ENCODE peak calls at places on chromosome 1, in nine cellular contexts. M is uterus, C is lower leg skin, I is heart left ventricle, D is upper lobe of left lung, U is spleen, R is H1, T is body of pancreas, G is NB4. Q is an unnamed sample.

GRCh38 chr1:181095763-181096184 is 7.3 kb downstream of the IER5 start:
- DNase-seq in M (no peak), C (no peak), I (no peak), D (no peak), U (no peak), R (no peak), T (no peak), G (no peak), Q (no peak)

GRCh38 chr1:8351693-8352470 is 34.0 kb downstream of the SLC45A1 start:
- DNase-seq in M (peak), C (no peak), I (no peak), D (no peak), U (no peak), R (peak), T (no peak), G (peak), Q (peak)

GRCh38 chr1:20644416-20644815 is 11.2 kb downstream of the PINK1 start:
- DNase-seq in M (no peak), C (no peak), I (no peak), D (no peak), U (no peak), R (no peak), T (no peak), G (no peak), Q (no peak)

GRCh38 chr1:47066931-47067330 is at the start of gene CYP4Z1:
- DNase-seq in M (no peak), C (no peak), I (no peak), D (no peak), U (no peak), R (no peak), T (no peak), G (no peak), Q (no peak)

GRCh38 chr1:61056674-61057439 is 25.5 kb upstream of the NFIA start:
- DNase-seq in M (peak), C (peak), I (peak), D (peak), U (peak), R (no peak), T (peak), G (peak), Q (peak)

GRCh38 chr1:32676945-32677344 is 25.6 kb downstream of the SYNC start:
- DNase-seq in M (no peak), C (no peak), I (no peak), D (peak), U (no peak), R (no peak), T (no peak), G (no peak), Q (no peak)

GRCh38 chr1:62037274-62037673 is 157.4 kb upstream of the L1TD1 start:
- DNase-seq in M (no peak), C (no peak), I (no peak), D (no peak), U (no peak), R (no peak), T (no peak), G (no peak), Q (no peak)

GRCh38 chr1:181141431-181141910 is 53.0 kb downstream of the IER5 start:
- DNase-seq in M (no peak), C (no peak), I (no peak), D (peak), U (peak), R (no peak), T (peak), G (peak), Q (peak)

GRCh38 chr1:168783424-168783823 is 54.4 kb upstream of the DPT start:
- DNase-seq in M (peak), C (no peak), I (no peak), D (no peak), U (no peak), R (no peak), T (no peak), G (no peak), Q (no peak)

GRCh38 chr1:15075812-15076211 is 77.7 kb upstream of the TMEM51 start:
- DNase-seq in M (no peak), C (no peak), I (no peak), D (no peak), U (no peak), R (no peak), T (no peak), G (no peak), Q (no peak)

GRCh38 chr1:246600579-246600978 is 34.3 kb downstream of the CNST start:
- DNase-seq in M (no peak), C (no peak), I (no peak), D (no peak), U (no peak), R (no peak), T (no peak), G (no peak), Q (no peak)

GRCh38 chr1:78491311-78492071 is 717 bp downstream of the PTGFR start:
- DNase-seq in M (peak), C (peak), I (no peak), D (peak), U (no peak), R (peak), T (peak), G (no peak), Q (no peak)

GRCh38 chr1:78493456-78493855 is 2.7 kb downstream of the PTGFR start:
- DNase-seq in M (no peak), C (no peak), I (no peak), D (no peak), U (no peak), R (no peak), T (no peak), G (no peak), Q (no peak)

GRCh38 chr1:78492376-78492950 is 1.7 kb downstream of the PTGFR start:
- DNase-seq in M (peak), C (peak), I (no peak), D (no peak), U (no peak), R (no peak), T (no peak), G (peak), Q (no peak)

DNA sequence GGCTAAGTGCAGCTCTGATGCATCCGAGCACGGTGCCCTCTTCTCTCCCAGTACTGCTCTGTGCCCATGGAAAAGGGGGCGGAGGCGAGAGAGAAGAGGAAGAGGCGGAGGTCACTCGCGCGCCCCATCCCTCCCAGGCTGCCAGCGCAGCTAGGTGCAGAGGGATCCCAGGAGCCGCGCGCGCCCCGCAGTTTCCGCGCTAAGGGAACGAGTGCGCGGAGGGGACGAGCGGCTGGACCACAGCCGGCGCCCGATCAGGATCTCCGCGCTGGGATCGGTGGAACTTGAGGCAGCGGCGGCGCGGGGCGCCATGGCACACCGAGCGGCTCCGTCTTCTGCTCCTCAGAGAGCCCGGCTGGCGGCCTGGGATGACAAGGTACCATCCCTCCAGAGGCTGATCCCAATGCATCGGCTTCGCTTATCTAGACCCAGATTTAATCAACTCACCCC is at the start of gene PTGFR:
- DNase-seq in M (peak), C (peak), I (peak), D (peak), U (no peak), R (peak), T (peak), G (no peak), Q (no peak)
- TF ChIP-seq POLR2A in M (peak), C (no peak), I (no peak), D (no peak), U (no peak), R (no peak), T (peak), G (no peak), Q (no peak)

GRCh38 chr1:1407101-1407956 is at the start of gene MRPL20:
- DNase-seq in M (peak), C (peak), I (peak), D (peak), U (peak), R (peak), T (peak), G (peak), Q (peak)
- TF ChIP-seq POLR2A in M (peak), C (no peak), I (peak), D (no peak), U (peak), R (peak), T (peak), G (peak), Q (peak)

GRCh38 chr1:119711804-119712341 is at the start of gene PHGDH:
- DNase-seq in M (peak), C (peak), I (peak), D (peak), U (no peak), R (peak), T (peak), G (peak), Q (peak)
- TF ChIP-seq POLR2A in M (peak), C (no peak), I (no peak), D (no peak), U (no peak), R (peak), T (peak), G (peak), Q (no peak)

DNA sequence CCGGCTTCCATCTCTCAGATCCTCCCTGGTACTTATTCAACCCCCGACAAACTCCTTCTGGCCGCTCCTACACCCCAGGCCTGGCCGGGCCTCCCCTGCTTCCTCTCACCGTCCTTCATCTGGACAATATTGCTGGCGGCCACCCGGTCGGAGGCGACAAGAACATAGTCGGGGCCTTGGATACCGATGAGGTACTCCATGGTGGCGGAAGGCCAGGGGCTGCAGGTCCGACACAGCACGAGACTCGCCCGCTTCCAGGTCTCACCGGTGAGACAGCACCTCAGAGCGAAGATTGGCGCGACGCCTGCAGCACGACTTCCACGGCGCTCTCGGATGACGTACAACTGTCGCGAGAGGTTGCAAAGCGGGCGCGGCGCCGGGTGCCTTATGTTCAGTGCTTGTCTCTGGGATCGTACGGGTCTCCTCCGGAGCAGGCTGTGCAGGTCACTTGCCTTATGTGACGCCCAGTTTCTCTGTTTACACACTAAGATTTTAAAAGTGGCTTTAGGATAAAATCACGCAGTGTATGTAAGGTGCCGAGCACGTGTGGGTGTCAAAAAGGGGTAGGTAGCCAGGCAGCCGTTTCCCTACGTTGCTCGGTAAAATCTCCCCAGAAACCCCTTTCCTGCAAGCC is at the start of gene PSMB2:
- DNase-seq in M (peak), C (peak), I (peak), D (peak), U (peak), R (peak), T (peak), G (peak), Q (peak)
- TF ChIP-seq POLR2A in M (peak), C (no peak), I (peak), D (no peak), U (peak), R (peak), T (peak), G (peak), Q (peak)

GRCh38 chr1:206108635-206109034 is 8.6 kb downstream of the AVPR1B start:
- DNase-seq in M (no peak), C (no peak), I (no peak), D (no peak), U (no peak), R (peak), T (no peak), G (no peak), Q (no peak)

GRCh38 chr1:206109718-206110117 is 7.5 kb downstream of the AVPR1B start:
- DNase-seq in M (no peak), C (no peak), I (no peak), D (no peak), U (no peak), R (peak), T (no peak), G (no peak), Q (no peak)

GRCh38 chr1:206111528-206111927 is 5.7 kb downstream of the AVPR1B start:
- DNase-seq in M (no peak), C (no peak), I (no peak), D (no peak), U (no peak), R (peak), T (no peak), G (peak), Q (no peak)

GRCh38 chr1:206110820-206111219 is 6.4 kb downstream of the AVPR1B start:
- DNase-seq in M (no peak), C (no peak), I (no peak), D (no peak), U (no peak), R (peak), T (no peak), G (no peak), Q (no peak)

DNA sequence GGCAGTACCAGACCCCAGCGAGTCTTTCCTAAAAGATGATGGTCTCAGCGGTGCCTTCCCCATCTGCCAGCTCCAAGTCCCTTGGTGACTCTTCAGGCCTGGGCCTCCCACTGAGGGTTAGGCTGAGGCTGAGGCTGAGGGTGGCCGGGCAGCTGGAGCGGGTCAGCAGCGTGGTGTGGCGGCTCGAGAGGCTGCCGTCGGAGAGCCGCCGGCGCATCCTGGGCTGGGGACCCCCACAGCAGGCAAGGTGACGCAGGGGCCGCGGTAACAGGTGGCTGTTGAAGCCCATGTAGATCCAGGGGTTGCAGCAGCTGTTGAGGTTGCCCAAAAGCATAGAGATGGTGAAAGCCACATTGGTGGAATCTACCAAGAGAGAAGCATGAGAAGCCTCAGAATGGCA is 7.0 kb downstream of the AVPR1B start:
- DNase-seq in M (no peak), C (no peak), I (no peak), D (no peak), U (no peak), R (peak), T (no peak), G (no peak), Q (no peak)
- TF ChIP-seq POLR2A in M (no peak), C (no peak), I (no peak), D (no peak), U (no peak), R (no peak), T (no peak), G (no peak), Q (no peak)

DNA sequence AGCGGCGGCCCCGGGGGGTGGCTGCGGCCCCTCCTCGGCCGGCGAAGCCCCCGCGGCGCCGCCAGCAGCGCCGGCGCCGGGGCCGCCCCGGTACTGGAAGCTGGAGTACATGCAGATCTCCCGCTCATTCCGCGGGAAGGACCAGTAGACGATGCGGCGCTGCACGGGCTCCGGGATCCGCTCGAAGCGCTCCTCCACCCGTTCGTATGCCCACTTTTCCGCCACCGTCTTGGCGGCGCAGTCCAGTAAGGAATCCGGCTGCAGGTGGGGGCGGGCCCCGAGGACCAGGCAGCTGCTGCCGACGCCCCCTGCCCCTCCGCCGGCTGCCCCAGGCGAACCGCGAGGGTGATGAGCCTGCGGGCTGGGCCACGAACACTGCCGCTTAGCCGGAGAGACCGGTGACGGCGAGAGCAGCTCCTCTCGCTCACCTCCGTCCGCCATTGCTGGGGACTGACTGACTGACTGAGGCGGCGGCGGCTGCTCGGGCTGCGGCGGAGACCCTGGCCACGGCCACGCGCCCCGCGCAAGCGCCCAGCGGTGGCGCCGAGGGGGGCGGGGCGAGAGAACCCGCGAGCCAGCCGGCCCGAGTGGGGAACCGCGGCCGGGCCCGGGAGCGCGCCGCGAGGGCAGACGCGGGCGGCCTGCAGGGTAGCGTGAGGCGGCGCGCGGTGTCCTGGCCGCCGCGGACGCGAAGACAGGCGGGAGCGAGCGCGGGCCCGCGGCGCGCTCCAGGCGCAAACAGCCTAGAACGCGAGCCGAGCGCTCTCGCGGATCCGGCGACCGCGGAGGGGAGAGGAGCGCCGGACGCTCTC is at the start of gene ZSWIM5:
- DNase-seq in M (peak), C (no peak), I (peak), D (peak), U (peak), R (peak), T (peak), G (peak), Q (peak)
- TF ChIP-seq POLR2A in M (peak), C (no peak), I (peak), D (no peak), U (no peak), R (no peak), T (peak), G (no peak), Q (no peak)

DNA sequence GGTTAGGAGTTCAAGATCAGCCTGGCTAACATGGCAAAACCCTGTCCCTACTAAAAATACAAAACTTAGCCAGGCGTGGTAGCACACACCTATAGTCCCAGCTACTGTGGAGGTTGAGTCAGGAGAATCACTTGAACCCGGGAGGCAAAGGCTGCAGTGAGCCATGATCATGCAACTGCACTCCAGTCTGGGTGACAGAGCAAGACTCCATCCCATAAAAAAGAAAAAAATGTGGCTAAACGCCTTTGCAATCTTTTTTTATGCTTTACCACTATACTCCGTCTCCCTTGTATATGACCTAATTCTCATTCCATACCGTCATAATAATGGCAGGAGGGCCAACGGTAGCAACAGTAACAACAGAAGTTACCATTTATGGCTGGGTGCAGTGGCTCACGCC is 109.5 kb downstream of the ASH1L start:
- DNase-seq in M (no peak), C (no peak), I (no peak), D (no peak), U (no peak), R (no peak), T (no peak), G (no peak), Q (no peak)
- TF ChIP-seq POLR2A in M (no peak), C (no peak), I (no peak), D (no peak), U (no peak), R (no peak), T (no peak), G (no peak), Q (no peak)

GRCh38 chr1:205227584-205228006 is at the start of gene TMCC2:
- DNase-seq in M (peak), C (peak), I (peak), D (peak), U (peak), R (peak), T (peak), G (peak), Q (peak)
- TF ChIP-seq POLR2A in M (peak), C (no peak), I (peak), D (no peak), U (no peak), R (peak), T (peak), G (no peak), Q (peak)

GRCh38 chr1:206469933-206470691 is at the start of gene IKBKE:
- DNase-seq in M (no peak), C (peak), I (peak), D (peak), U (peak), R (peak), T (peak), G (peak), Q (peak)
- TF ChIP-seq POLR2A in M (no peak), C (no peak), I (no peak), D (no peak), U (no peak), R (no peak), T (peak), G (peak), Q (no peak)